ENCODE peak calls at places on chromosomes 6 and 20, in eight cellular contexts. Y is RWPE2, U is HL-60, E is fibroblast of lung, T is thoracic aorta, A is cardiac muscle cell, L is ascending aorta, Z is dorsolateral prefrontal cortex. H is an unnamed sample.

GRCh38 chr20:18360601-18361000 is 72.3 kb downstream of the ZNF133 start:
- DNase-seq in Y (no peak), U (no peak), E (no peak), T (no peak), A (no peak), L (no peak), Z (no peak), H (no peak)

GRCh38 chr6:74166849-74167248 is 470.8 kb downstream of the CD109 start:
- DNase-seq in Y (no peak), U (no peak), E (no peak), T (no peak), A (no peak), L (no peak), Z (no peak), H (no peak)

GRCh38 chr20:48025061-48025515 is 239.8 kb upstream of the SULF2 start:
- DNase-seq in Y (peak), U (no peak), E (peak), T (no peak), A (peak), L (no peak), Z (no peak), H (peak)

GRCh38 chr6:125067552-125067951 is 86.0 kb upstream of the TPD52L1 start:
- DNase-seq in Y (no peak), U (no peak), E (no peak), T (no peak), A (no peak), L (no peak), Z (no peak), H (no peak)

GRCh38 chr20:4053516-4053919 is 38.2 kb upstream of the RNF24 start:
- DNase-seq in Y (no peak), U (no peak), E (no peak), T (no peak), A (peak), L (no peak), Z (no peak), H (no peak)

GRCh38 chr6:56758120-56758519 is 115.4 kb upstream of the DST start:
- DNase-seq in Y (no peak), U (no peak), E (no peak), T (no peak), A (no peak), L (no peak), Z (no peak), H (no peak)

GRCh38 chr20:47677314-47678129 is 107.8 kb downstream of the SULF2 start:
- DNase-seq in Y (peak), U (peak), E (peak), T (no peak), A (peak), L (no peak), Z (no peak), H (peak)

GRCh38 chr20:5039255-5039657 is 37.9 kb upstream of the SLC23A2 start:
- DNase-seq in Y (no peak), U (no peak), E (no peak), T (no peak), A (no peak), L (no peak), Z (no peak), H (no peak)

GRCh38 chr6:27541212-27541931 is 68.5 kb upstream of the ZNF184 start:
- DNase-seq in Y (no peak), U (peak), E (no peak), T (no peak), A (no peak), L (no peak), Z (no peak), H (no peak)

GRCh38 chr20:859661-860294 is 26.3 kb downstream of the FAM110A start:
- DNase-seq in Y (peak), U (no peak), E (no peak), T (no peak), A (no peak), L (no peak), Z (no peak), H (no peak)

GRCh38 chr6:4732691-4733315 is 43.4 kb upstream of the CDYL start:
- DNase-seq in Y (peak), U (no peak), E (peak), T (no peak), A (peak), L (no peak), Z (peak), H (peak)

GRCh38 chr6:1611322-1611571 is 1.5 kb downstream of the FOXC1 start:
- DNase-seq in Y (no peak), U (no peak), E (peak), T (no peak), A (peak), L (no peak), Z (no peak), H (peak)
- TF ChIP-seq CTCF in Y (peak), U (no peak), E (no peak), T (no peak), A (peak), L (no peak), Z (no peak), H (no peak)

DNA sequence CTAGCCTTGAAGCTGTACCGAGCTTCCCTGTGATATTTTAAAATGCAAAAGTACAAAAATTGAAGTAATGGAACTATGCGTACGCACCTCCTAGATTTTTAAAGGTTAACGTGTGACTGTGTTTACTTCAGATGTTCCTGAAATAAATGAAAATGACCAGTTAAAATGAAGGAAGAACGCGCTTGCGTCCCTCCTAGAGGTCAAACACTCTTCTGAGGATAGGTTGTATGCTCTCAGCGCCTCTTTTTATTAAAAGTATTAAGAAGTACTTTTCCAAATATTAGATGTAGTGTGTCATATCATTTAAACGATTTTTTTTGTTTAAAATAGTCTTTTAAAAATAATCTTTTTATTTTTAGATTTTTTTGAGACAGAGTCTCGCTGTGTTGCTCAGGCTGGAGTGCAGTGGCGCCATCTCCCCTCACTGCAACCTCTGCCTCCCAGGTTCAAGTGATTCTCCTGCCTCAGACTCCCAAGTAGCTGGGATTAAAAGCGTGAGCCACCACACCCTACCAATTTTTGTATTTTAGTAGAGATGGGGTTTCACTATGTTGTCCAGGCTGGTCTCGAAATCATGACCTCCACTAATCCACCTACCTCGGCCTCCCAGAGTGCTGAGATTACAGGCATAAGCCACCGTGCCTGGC is 30.6 kb downstream of the TRIM38 start:
- DNase-seq in Y (no peak), U (peak), E (no peak), T (no peak), A (no peak), L (no peak), Z (no peak), H (no peak)
- TF ChIP-seq CTCF in Y (no peak), U (no peak), E (no peak), T (no peak), A (no peak), L (no peak), Z (no peak), H (no peak)

DNA sequence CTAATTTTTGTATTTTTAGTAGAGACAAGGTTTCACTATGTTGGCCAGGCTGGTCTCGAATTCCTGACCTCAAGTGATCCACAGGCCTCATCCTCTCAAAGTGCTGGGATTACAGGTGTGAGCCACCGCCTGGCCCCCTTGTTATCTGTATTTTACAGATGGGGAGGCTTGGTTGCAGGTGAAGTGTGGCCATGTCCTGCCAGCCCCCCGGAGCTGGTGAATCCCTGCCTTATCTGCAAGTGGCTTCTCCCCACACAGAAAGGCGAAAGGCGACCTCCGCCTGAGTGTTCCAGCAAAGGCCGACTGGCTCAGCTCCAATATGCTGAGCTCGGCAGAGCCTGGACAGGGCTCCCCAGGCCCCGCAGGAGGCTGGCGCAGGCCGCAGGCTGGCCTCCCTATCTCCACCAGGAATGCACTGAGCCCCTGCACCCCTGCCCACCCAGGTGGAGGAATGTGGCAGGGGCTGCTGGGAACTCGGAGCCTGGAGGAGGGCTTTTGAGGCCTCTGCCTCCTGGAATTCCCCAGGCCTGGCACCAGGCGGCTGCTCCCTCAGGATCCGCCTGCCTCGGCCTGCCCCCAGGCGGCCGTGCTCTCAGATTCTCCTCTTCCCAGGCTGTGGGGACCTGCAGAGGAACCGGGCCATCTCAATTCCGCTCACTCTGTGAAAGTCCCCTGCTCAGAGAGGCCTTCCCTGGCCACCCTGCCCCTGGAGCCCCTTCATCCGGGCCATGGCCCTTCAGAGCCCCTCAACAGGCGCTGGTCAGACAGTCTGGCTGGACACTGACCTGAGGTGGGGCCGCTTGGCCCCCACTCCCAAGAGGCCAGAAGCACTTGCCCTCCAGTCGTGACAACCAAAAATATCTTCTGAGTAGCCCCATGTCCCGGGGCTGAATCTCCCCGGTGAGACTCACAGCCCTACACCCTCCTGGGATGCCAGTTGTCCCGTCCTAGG is 9.3 kb upstream of the LAMA5 start:
- DNase-seq in Y (peak), U (no peak), E (peak), T (no peak), A (peak), L (no peak), Z (no peak), H (no peak)
- TF ChIP-seq CTCF in Y (peak), U (no peak), E (peak), T (peak), A (peak), L (peak), Z (no peak), H (no peak)

GRCh38 chr6:72416744-72417143 is 205.1 kb upstream of the KCNQ5 start:
- DNase-seq in Y (no peak), U (no peak), E (no peak), T (no peak), A (no peak), L (no peak), Z (no peak), H (no peak)

GRCh38 chr6:72420409-72420808 is 201.5 kb upstream of the KCNQ5 start:
- DNase-seq in Y (no peak), U (no peak), E (no peak), T (no peak), A (no peak), L (no peak), Z (no peak), H (no peak)

GRCh38 chr6:72422126-72422680 is 199.7 kb upstream of the KCNQ5 start:
- DNase-seq in Y (no peak), U (no peak), E (no peak), T (no peak), A (no peak), L (no peak), Z (no peak), H (no peak)

GRCh38 chr6:72421387-72421786 is 200.5 kb upstream of the KCNQ5 start:
- DNase-seq in Y (no peak), U (no peak), E (no peak), T (no peak), A (no peak), L (no peak), Z (no peak), H (no peak)

GRCh38 chr6:72418495-72418894 is 203.4 kb upstream of the KCNQ5 start:
- DNase-seq in Y (no peak), U (no peak), E (peak), T (no peak), A (peak), L (no peak), Z (peak), H (no peak)
- TF ChIP-seq CTCF in Y (no peak), U (no peak), E (no peak), T (no peak), A (no peak), L (no peak), Z (no peak), H (no peak)

GRCh38 chr6:167162591-167162990 is 4.8 kb upstream of the GPR31 start:
- DNase-seq in Y (no peak), U (no peak), E (no peak), T (no peak), A (no peak), L (no peak), Z (no peak), H (no peak)
- TF ChIP-seq CTCF in Y (no peak), U (no peak), E (no peak), T (no peak), A (no peak), L (no peak), Z (no peak), H (no peak)

GRCh38 chr20:62437985-62438384 is 10.6 kb upstream of the RBBP8NL start:
- DNase-seq in Y (peak), U (no peak), E (no peak), T (no peak), A (no peak), L (no peak), Z (no peak), H (no peak)

GRCh38 chr20:62437430-62437829 is 10.1 kb upstream of the RBBP8NL start:
- DNase-seq in Y (peak), U (no peak), E (no peak), T (no peak), A (no peak), L (no peak), Z (no peak), H (no peak)

GRCh38 chr20:62434098-62434497 is 6.8 kb upstream of the RBBP8NL start:
- DNase-seq in Y (no peak), U (no peak), E (no peak), T (no peak), A (no peak), L (no peak), Z (no peak), H (no peak)

GRCh38 chr20:62439218-62439617 is 11.9 kb upstream of the RBBP8NL start:
- DNase-seq in Y (no peak), U (peak), E (no peak), T (no peak), A (no peak), L (no peak), Z (no peak), H (no peak)

DNA sequence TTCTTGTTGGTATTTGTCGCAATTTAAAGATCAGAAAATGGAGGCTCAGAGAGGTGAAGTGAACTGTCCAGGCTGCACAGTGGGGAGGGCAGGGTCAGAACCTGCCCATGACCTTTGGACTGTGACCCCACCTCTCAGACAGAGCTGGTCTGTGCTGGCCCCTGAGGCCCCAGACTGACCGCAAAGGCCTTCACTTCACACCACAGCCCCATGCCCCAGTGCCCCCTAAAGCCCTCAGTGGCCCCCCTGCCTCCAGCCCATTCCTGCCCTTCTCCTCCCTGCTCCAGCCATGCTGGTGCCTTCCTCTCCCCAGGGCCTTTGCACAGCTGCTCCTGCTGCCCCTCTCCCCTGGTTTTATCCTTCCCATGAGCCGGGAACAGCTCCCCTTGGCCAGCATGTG is 9.4 kb upstream of the RBBP8NL start:
- DNase-seq in Y (no peak), U (no peak), E (no peak), T (no peak), A (no peak), L (no peak), Z (no peak), H (no peak)
- TF ChIP-seq CTCF in Y (no peak), U (no peak), E (no peak), T (no peak), A (no peak), L (no peak), Z (no peak), H (no peak)

GRCh38 chr6:133240511-133241087 is 558 bp upstream of the EYA4 start:
- DNase-seq in Y (no peak), U (no peak), E (peak), T (no peak), A (peak), L (no peak), Z (no peak), H (peak)
- TF ChIP-seq CTCF in Y (no peak), U (no peak), E (peak), T (no peak), A (peak), L (no peak), Z (no peak), H (no peak)

DNA sequence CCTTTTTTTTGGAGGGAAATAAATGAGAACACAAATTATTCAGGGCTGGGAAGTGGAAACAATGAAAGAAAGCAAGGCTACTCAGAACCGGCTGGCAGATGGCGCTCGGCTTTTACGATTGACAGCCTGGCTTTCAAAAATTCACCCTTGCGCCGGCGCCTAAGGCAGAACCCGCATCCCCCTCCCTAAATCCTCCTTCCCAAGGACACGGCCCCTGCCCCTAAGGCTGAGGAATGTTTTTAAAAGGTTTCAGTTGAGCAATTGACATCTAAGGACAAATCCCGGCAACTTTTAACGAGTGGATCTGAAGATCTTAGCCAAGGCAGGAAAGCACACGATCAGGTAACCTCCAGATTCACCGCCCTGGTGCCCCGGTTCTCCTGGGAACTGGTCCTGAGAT is 16.3 kb downstream of the GNAS start:
- DNase-seq in Y (no peak), U (no peak), E (peak), T (no peak), A (no peak), L (no peak), Z (no peak), H (peak)
- TF ChIP-seq CTCF in Y (peak), U (peak), E (peak), T (no peak), A (peak), L (peak), Z (peak), H (no peak)

GRCh38 chr6:12844284-12845223 is 128.0 kb downstream of the PHACTR1 start:
- DNase-seq in Y (no peak), U (no peak), E (no peak), T (no peak), A (peak), L (no peak), Z (no peak), H (no peak)
- TF ChIP-seq CTCF in Y (peak), U (peak), E (peak), T (peak), A (peak), L (peak), Z (peak), H (peak)

GRCh38 chr6:146901940-146902816 is 302.0 kb upstream of the STXBP5 start:
- DNase-seq in Y (no peak), U (no peak), E (peak), T (no peak), A (peak), L (no peak), Z (no peak), H (no peak)
- TF ChIP-seq CTCF in Y (peak), U (peak), E (peak), T (no peak), A (peak), L (no peak), Z (peak), H (no peak)

H was measured in glutamatergic neuron.